ENCODE peak calls at places on chromosomes 5 and 9, in four cellular contexts. G is HepG2, Q is GM12878, W is K562. U is an unnamed sample.
A peak's percentile ranks its signal among the peaks of the same experiment; 100 is the strongest.

GRCh38 chr9:82363236-82363635 is 374.7 kb downstream of the SPATA31D1 start:
- DNase-seq in W (no peak), G (no peak), Q (no peak), U (no peak)

GRCh38 chr5:150081541-150082283 is 4.6 kb downstream of the CSF1R start:
- DNase-seq in W (no peak), Q (no peak), G (no peak), U (no peak)

GRCh38 chr9:122213589-122214413 is 15.0 kb downstream of the LHX6 start:
- DNase-seq in Q (no peak), W (peak; percentile 99), G (peak; percentile 83), U (peak; percentile 94)

GRCh38 chr5:59479084-59479483 is 414.4 kb downstream of the PDE4D start:
- DNase-seq in W (no peak), Q (no peak), G (no peak), U (no peak)

GRCh38 chr5:114360816-114361723 is 800 bp upstream of the KCNN2 start:
- DNase-seq in G (no peak), Q (no peak), W (no peak), U (peak; percentile 89)

GRCh38 chr9:116190595-116190994 is 37.0 kb downstream of the PAPPA start:
- DNase-seq in Q (no peak), G (peak; percentile 5), W (no peak), U (no peak)

GRCh38 chr9:115770521-115770920 is 383.1 kb upstream of the PAPPA start:
- DNase-seq in Q (no peak), W (no peak), G (no peak), U (no peak)

GRCh38 chr5:91357012-91357634 is 26.0 kb downstream of the ARRDC3 start:
- DNase-seq in G (no peak), W (no peak), Q (no peak), U (no peak)

GRCh38 chr9:122186777-122187176 is 27.1 kb downstream of the MORN5 start:
- DNase-seq in Q (no peak), G (no peak), W (no peak), U (no peak)

GRCh38 chr5:105581988-105582690 is 2019.5 kb upstream of the NUDT12 start:
- DNase-seq in G (no peak), Q (no peak), W (no peak), U (no peak)

GRCh38 chr5:169650701-169651331 is 13.7 kb downstream of the DOCK2 start:
- DNase-seq in G (no peak), W (peak; percentile 46), Q (peak; percentile 76), U (no peak)

GRCh38 chr9:124855944-124856773 is 2.9 kb downstream of the WDR38 start:
- DNase-seq in G (peak; percentile 59), W (peak; percentile 53), Q (no peak), U (peak; percentile 79)

GRCh38 chr9:131046581-131047202 is 37.7 kb downstream of the LAMC3 start:
- DNase-seq in W (peak; percentile 99), G (peak; percentile 53), Q (no peak), U (peak; percentile 83)

GRCh38 chr5:149452665-149453617 is 73.8 kb upstream of the IL17B start:
- DNase-seq in G (peak; percentile 79), Q (no peak), W (no peak), U (no peak)

GRCh38 chr9:9924369-9924768 is 688.4 kb downstream of the PTPRD start:
- DNase-seq in Q (no peak), G (no peak), W (no peak), U (no peak)

GRCh38 chr9:15144567-15145174 is 162.3 kb downstream of the TTC39B start:
- DNase-seq in Q (no peak), W (no peak), G (no peak), U (no peak)

GRCh38 chr5:11234501-11234911 is 473.5 kb upstream of the DAP start:
- DNase-seq in G (no peak), W (no peak), Q (no peak), U (no peak)

GRCh38 chr9:87395804-87396458 is 101.7 kb upstream of the DAPK1 start:
- DNase-seq in W (no peak), Q (no peak), G (peak; percentile 91), U (no peak)

GRCh38 chr5:15420201-15420600 is 79.8 kb upstream of the FBXL7 start:
- DNase-seq in Q (no peak), W (no peak), G (no peak), U (no peak)

GRCh38 chr9:90611121-90611520 is 31.5 kb downstream of the DIRAS2 start:
- DNase-seq in Q (no peak), W (no peak), G (no peak), U (no peak)

GRCh38 chr5:20087299-20087698 is 99.3 kb upstream of the CDH18 start:
- DNase-seq in G (no peak), Q (no peak), W (no peak), U (no peak)

GRCh38 chr9:12783767-12784460 is 9.1 kb downstream of the LURAP1L start:
- DNase-seq in W (no peak), Q (no peak), G (no peak), U (no peak)

GRCh38 chr9:12784461-12785250 is 9.8 kb downstream of the LURAP1L start:
- DNase-seq in W (no peak), Q (no peak), G (peak; percentile 96), U (no peak)

GRCh38 chr9:12785251-12785880 is 10.5 kb downstream of the LURAP1L start:
- DNase-seq in Q (no peak), G (no peak), W (no peak), U (no peak)

GRCh38 chr9:12790026-12790425 is 15.2 kb downstream of the LURAP1L start:
- DNase-seq in W (no peak), G (no peak), Q (no peak), U (no peak)

DNA sequence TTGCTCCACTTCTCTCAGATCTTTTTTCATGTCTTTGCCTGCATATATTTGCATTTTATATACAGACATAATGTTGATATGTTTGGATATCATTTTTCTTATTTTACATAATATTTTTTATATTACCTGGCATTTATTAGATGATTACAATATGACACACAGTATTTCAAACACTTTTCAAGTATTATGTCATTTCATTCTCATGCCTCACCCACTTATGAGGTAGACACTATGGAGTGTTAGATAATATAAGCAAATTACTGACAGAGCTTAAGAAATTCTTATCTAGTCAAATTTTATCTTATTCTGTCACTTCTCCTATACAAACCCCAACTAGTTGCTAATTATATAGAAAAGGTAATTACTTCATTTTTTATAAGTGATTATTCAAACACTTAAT is 11.1 kb downstream of the LURAP1L start:
- DNase-seq in G (no peak), Q (no peak), W (no peak), U (no peak)
- TF ChIP-seq TCF7 in G (no peak), Q (no peak), W (no peak), U (no peak)

DNA sequence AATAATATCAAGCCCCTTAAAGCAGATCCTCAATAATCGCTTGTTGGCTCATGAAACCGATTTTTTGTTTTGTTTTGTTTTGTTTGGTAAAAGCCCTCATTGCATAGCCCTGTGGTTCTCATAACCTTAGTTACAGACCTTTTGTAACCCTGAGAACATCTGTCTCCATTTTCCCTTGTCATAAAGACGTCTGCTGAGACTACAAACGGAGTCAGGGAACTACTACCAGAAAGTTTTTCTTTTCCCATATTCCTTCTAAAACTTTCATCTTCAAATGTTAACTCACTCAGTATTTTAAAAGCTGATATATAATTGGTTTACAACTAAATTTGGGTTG is 1.3 kb upstream of the ANP32B start:
- DNase-seq in W (no peak), G (no peak), Q (no peak), U (no peak)
- TF ChIP-seq TCF7 in W (no peak), G (no peak), Q (no peak), U (no peak)

GRCh38 chr5:162243651-162244050 is 176.1 kb downstream of the GABRG2 start:
- DNase-seq in W (no peak), Q (no peak), G (no peak), U (no peak)

DNA sequence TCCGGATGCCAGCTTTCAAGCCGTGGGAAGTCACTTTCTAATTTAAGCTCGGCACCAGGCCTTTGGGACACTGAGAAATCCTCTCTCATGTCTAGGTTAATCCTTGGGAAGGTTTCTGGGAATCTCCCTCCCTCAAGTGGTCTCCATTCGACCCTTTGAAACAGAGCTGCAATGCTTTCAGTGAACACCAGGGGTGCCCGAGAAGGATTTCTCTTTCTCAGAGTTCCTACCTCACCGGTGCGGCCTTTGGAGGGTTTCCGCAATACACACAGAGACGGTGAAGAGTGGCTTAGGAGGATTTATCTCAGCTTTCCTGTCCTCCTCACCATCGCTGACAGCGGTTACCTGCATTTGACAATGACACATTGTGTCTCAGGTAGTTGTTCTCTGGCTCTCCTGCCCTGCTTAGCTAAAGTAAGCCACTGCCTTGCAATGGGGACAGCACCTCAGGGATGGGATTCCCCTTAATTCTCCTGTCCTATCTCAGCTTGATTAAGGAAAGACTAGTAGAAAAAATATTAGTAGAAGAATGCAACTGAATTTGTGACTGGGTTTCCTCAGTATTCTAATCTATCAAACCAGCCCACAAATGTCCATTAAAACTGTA is 180.6 kb downstream of the GABRG2 start:
- DNase-seq in Q (no peak), G (peak; percentile 15), W (peak; percentile 7), U (peak; percentile 76)
- TF ChIP-seq TCF7 in Q (no peak), G (no peak), W (no peak), U (no peak)

GRCh38 chr9:112487008-112487798 is 576 bp downstream of the KIAA1958 start:
- DNase-seq in W (peak; percentile 56), Q (no peak), G (peak; percentile 20), U (peak; percentile 67)

GRCh38 chr9:112487799-112488345 is 1.2 kb downstream of the KIAA1958 start:
- DNase-seq in W (no peak), G (no peak), Q (no peak), U (no peak)

GRCh38 chr9:112489039-112489546 is 2.5 kb downstream of the KIAA1958 start:
- DNase-seq in W (no peak), G (peak; percentile 46), Q (no peak), U (no peak)

GRCh38 chr9:112486221-112487007 is at the start of gene KIAA1958:
- DNase-seq in W (peak; percentile 96), G (peak; percentile 81), Q (peak; percentile 40), U (peak; percentile 83)

DNA sequence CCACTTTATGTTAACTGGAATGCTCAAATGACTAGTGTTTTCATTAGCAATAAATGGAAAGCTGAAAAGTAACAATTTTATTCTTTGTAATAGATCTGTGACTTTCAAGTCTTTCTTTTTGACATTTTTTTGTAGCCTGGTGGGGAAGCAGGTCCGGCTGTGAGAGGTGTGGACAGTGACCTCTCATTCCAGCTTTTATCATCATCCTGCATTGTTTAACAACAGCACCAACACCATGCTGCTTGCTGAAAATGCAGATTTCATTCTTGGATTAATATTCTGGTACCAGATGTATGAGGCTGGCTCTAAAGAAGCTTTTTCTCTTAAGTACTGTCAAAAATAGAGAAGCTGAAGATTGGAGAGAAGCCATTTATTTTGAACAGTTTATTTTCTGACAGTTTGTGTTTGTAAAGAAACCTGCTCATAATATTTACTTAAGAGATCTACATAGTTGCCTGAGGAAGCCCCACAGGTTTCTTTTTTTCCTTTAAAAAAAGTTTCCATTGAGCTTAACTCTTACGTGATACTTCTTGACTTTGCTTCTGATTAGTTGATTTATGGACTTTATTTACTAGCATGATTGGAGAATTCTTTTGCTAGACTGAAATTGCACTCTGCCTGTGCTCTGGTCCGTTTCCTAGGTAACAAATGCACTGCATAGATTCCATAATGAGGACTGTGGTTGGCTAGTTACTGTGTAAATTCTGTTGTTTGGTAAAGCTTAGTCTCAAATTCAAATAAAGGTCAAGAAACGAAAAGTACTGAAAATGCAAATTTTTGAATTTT is 3.4 kb downstream of the KIAA1958 start:
- DNase-seq in G (peak; percentile 45), W (no peak), Q (no peak), U (no peak)
- TF ChIP-seq TCF7 in G (no peak), W (no peak), Q (no peak), U (no peak)

GRCh38 chr9:133221177-133221809 is 12.2 kb upstream of the OBP2B start:
- DNase-seq in Q (no peak), W (no peak), G (no peak), U (no peak)
- TF ChIP-seq TCF7 in Q (no peak), W (no peak), G (no peak), U (no peak)

GRCh38 chr5:167064199-167064811 is 1227.1 kb upstream of the WWC1 start:
- DNase-seq in Q (no peak), G (no peak), W (no peak), U (no peak)
- TF ChIP-seq TCF7 in Q (no peak), G (no peak), W (no peak), U (no peak)